ENCODE peak calls at places on chromosomes 13 and 19, in eight cellular contexts. One of them, this sample, is unnamed.
A peak's percentile ranks its signal among the peaks of the same experiment; 100 is the strongest.

GRCh38 chr13:32905063-32905863 is 111.0 kb upstream of the KL start:
- DNase-seq in keratinocyte: no peak
- DNase-seq in stomach: no peak
- DNase-seq in PC-3: peak; percentile 20
- DNase-seq in body of pancreas: no peak
- DNase-seq in fibroblast of mammary gland: no peak
- DNase-seq in IMR-90: peak; percentile 3
- DNase-seq in dorsolateral prefrontal cortex: no peak
- DNase-seq in this sample: no peak

GRCh38 chr19:47391510-47392223 is 27.7 kb downstream of the MEIS3 start:
- DNase-seq in body of pancreas: peak; percentile 72
- DNase-seq in IMR-90: peak; percentile 66
- DNase-seq in keratinocyte: peak; percentile 5
- DNase-seq in dorsolateral prefrontal cortex: peak; percentile 81
- DNase-seq in stomach: peak; percentile 82
- DNase-seq in fibroblast of mammary gland: peak; percentile 72
- DNase-seq in PC-3: peak; percentile 72
- DNase-seq in this sample: peak; percentile 80

GRCh38 chr13:107216046-107216715 is 648.2 kb upstream of the ARGLU1 start:
- DNase-seq in PC-3: no peak
- DNase-seq in IMR-90: no peak
- DNase-seq in stomach: no peak
- DNase-seq in fibroblast of mammary gland: no peak
- DNase-seq in body of pancreas: no peak
- DNase-seq in keratinocyte: no peak
- DNase-seq in dorsolateral prefrontal cortex: no peak
- DNase-seq in this sample: no peak

GRCh38 chr13:51737609-51738008 is 66.4 kb downstream of the DHRS12 start:
- DNase-seq in PC-3: no peak
- DNase-seq in body of pancreas: no peak
- DNase-seq in dorsolateral prefrontal cortex: no peak
- DNase-seq in fibroblast of mammary gland: no peak
- DNase-seq in stomach: no peak
- DNase-seq in keratinocyte: no peak
- DNase-seq in IMR-90: no peak
- DNase-seq in this sample: no peak

GRCh38 chr19:41696402-41697197 is 8.5 kb upstream of the CEACAM7 start:
- DNase-seq in IMR-90: no peak
- DNase-seq in keratinocyte: no peak
- DNase-seq in fibroblast of mammary gland: no peak
- DNase-seq in stomach: peak; percentile 24
- DNase-seq in PC-3: peak; percentile 28
- DNase-seq in dorsolateral prefrontal cortex: no peak
- DNase-seq in body of pancreas: no peak
- DNase-seq in this sample: no peak

GRCh38 chr13:33235564-33235963 is 50.0 kb downstream of the STARD13 start:
- DNase-seq in dorsolateral prefrontal cortex: no peak
- DNase-seq in fibroblast of mammary gland: peak; percentile 51
- DNase-seq in PC-3: peak; percentile 49
- DNase-seq in IMR-90: no peak
- DNase-seq in keratinocyte: no peak
- DNase-seq in stomach: no peak
- DNase-seq in body of pancreas: no peak
- DNase-seq in this sample: peak; percentile 55

GRCh38 chr19:47421844-47422395 is 2.6 kb upstream of the MEIS3 start:
- DNase-seq in body of pancreas: no peak
- DNase-seq in keratinocyte: no peak
- DNase-seq in fibroblast of mammary gland: no peak
- DNase-seq in stomach: no peak
- DNase-seq in dorsolateral prefrontal cortex: no peak
- DNase-seq in PC-3: no peak
- DNase-seq in IMR-90: no peak
- DNase-seq in this sample: no peak

GRCh38 chr13:73672492-73672891 is 461.7 kb downstream of the KLF12 start:
- DNase-seq in dorsolateral prefrontal cortex: no peak
- DNase-seq in stomach: no peak
- DNase-seq in keratinocyte: no peak
- DNase-seq in PC-3: peak; percentile 75
- DNase-seq in body of pancreas: no peak
- DNase-seq in fibroblast of mammary gland: no peak
- DNase-seq in IMR-90: no peak
- DNase-seq in this sample: peak; percentile 36

GRCh38 chr19:43735957-43736356 is 18.8 kb downstream of the SMG9 start:
- DNase-seq in PC-3: no peak
- DNase-seq in body of pancreas: no peak
- DNase-seq in fibroblast of mammary gland: no peak
- DNase-seq in stomach: no peak
- DNase-seq in dorsolateral prefrontal cortex: no peak
- DNase-seq in IMR-90: peak; percentile 68
- DNase-seq in keratinocyte: no peak
- DNase-seq in this sample: no peak

GRCh38 chr19:1276620-1277007 is 1.3 kb downstream of the FAM174C start:
- DNase-seq in fibroblast of mammary gland: no peak
- DNase-seq in PC-3: no peak
- DNase-seq in IMR-90: no peak
- DNase-seq in keratinocyte: no peak
- DNase-seq in dorsolateral prefrontal cortex: no peak
- DNase-seq in stomach: no peak
- DNase-seq in body of pancreas: no peak
- DNase-seq in this sample: no peak

GRCh38 chr19:48419158-48419920 is 25.9 kb downstream of the GRIN2D start:
- DNase-seq in IMR-90: peak; percentile 42
- DNase-seq in stomach: peak; percentile 49
- DNase-seq in PC-3: peak; percentile 18
- DNase-seq in keratinocyte: no peak
- DNase-seq in body of pancreas: peak; percentile 39
- DNase-seq in fibroblast of mammary gland: peak; percentile 37
- DNase-seq in dorsolateral prefrontal cortex: peak; percentile 54
- DNase-seq in this sample: no peak

GRCh38 chr13:58893396-58893795 is 1261.9 kb downstream of the PCDH17 start:
- DNase-seq in IMR-90: no peak
- DNase-seq in dorsolateral prefrontal cortex: no peak
- DNase-seq in body of pancreas: no peak
- DNase-seq in fibroblast of mammary gland: no peak
- DNase-seq in PC-3: no peak
- DNase-seq in keratinocyte: no peak
- DNase-seq in stomach: no peak
- DNase-seq in this sample: no peak

GRCh38 chr13:29884671-29885424 is 34.4 kb upstream of the UBL3 start:
- DNase-seq in fibroblast of mammary gland: peak; percentile 16
- DNase-seq in PC-3: no peak
- DNase-seq in body of pancreas: no peak
- DNase-seq in keratinocyte: no peak
- DNase-seq in stomach: no peak
- DNase-seq in IMR-90: peak; percentile 22
- DNase-seq in dorsolateral prefrontal cortex: no peak
- DNase-seq in this sample: peak; percentile 37

GRCh38 chr19:49665301-49666119 is at the start of the genes BCL2L12 and IRF3:
- DNase-seq in PC-3: peak; percentile 100
- DNase-seq in fibroblast of mammary gland: peak; percentile 93
- DNase-seq in dorsolateral prefrontal cortex: peak; percentile 96
- DNase-seq in IMR-90: peak; percentile 93
- DNase-seq in keratinocyte: peak; percentile 80
- DNase-seq in stomach: peak; percentile 99
- DNase-seq in body of pancreas: peak; percentile 98
- DNase-seq in this sample: peak; percentile 97

GRCh38 chr13:47628666-47629065 is 372.4 kb downstream of the SUCLA2 start:
- DNase-seq in dorsolateral prefrontal cortex: no peak
- DNase-seq in fibroblast of mammary gland: peak; percentile 73
- DNase-seq in body of pancreas: no peak
- DNase-seq in IMR-90: peak; percentile 21
- DNase-seq in keratinocyte: no peak
- DNase-seq in PC-3: peak; percentile 68
- DNase-seq in stomach: no peak
- DNase-seq in this sample: peak; percentile 39

GRCh38 chr13:91722267-91722884 is 324.0 kb downstream of the GPC5 start:
- DNase-seq in stomach: no peak
- DNase-seq in IMR-90: peak; percentile 18
- DNase-seq in fibroblast of mammary gland: peak; percentile 17
- DNase-seq in dorsolateral prefrontal cortex: no peak
- DNase-seq in body of pancreas: no peak
- DNase-seq in PC-3: peak; percentile 41
- DNase-seq in keratinocyte: no peak
- DNase-seq in this sample: peak; percentile 32

GRCh38 chr13:51647067-51647466 is 62.8 kb downstream of the WDFY2 start:
- DNase-seq in IMR-90: no peak
- DNase-seq in body of pancreas: no peak
- DNase-seq in dorsolateral prefrontal cortex: no peak
- DNase-seq in fibroblast of mammary gland: no peak
- DNase-seq in PC-3: no peak
- DNase-seq in stomach: no peak
- DNase-seq in keratinocyte: no peak
- DNase-seq in this sample: no peak

DNA sequence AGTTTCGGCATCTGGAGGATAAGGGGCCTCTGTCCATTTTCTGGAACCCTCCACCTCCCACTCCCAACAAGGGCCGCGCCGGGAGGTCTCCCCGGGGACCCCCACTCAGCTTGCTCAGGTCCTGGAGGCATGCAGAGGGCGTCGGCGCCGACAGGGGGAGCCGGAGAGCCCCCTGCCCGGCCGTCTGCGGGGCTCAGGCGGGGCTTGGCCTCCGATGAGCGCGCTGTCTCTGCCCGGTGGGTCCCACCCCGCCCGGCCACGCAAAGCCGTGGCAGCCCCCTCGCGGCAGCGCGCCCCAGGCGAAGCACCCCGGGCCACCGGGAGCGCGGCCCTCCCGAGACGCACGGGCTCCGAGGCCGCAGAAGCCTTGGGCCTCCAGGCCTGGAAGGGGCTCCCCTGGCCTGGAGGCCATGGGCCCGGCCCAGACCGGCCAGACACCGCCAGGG is 149.7 kb upstream of the ZNF536 start:
- DNase-seq in body of pancreas: peak; percentile 35
- DNase-seq in PC-3: no peak
- DNase-seq in stomach: no peak
- DNase-seq in dorsolateral prefrontal cortex: no peak
- DNase-seq in keratinocyte: no peak
- DNase-seq in fibroblast of mammary gland: no peak
- DNase-seq in IMR-90: no peak
- DNase-seq in this sample: no peak
- H3K4me3 ChIP-seq in body of pancreas: no peak overlapping the region
- H3K4me3 ChIP-seq in PC-3: no peak overlapping the region
- H3K4me3 ChIP-seq in stomach: no peak overlapping the region
- H3K4me3 ChIP-seq in dorsolateral prefrontal cortex: no peak overlapping the region
- H3K4me3 ChIP-seq in keratinocyte: no peak overlapping the region
- H3K4me3 ChIP-seq in fibroblast of mammary gland: no peak overlapping the region
- H3K4me3 ChIP-seq in IMR-90: no peak overlapping the region
- H3K4me3 ChIP-seq in this sample: no peak overlapping the region

DNA sequence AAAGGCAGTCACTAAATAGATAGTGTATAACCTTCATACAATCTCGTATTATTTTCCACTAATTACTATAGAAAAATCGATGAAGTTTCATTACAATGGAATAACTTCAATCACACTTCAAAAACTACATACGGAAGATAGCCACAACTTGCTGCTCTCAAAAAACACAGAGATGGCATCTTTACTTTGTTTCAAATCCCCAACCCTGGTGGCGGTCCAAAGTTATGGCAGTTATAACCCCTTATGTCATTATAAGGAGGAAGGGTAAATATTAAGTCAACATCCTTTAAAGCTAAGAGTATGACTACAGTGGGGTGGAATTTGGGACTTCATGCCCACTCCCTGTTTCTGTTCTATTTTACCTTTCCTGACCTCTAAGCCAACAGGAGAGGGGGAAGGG is 146.5 kb downstream of the LACC1 start:
- DNase-seq in dorsolateral prefrontal cortex: no peak
- DNase-seq in IMR-90: no peak
- DNase-seq in stomach: no peak
- DNase-seq in PC-3: no peak
- DNase-seq in fibroblast of mammary gland: no peak
- DNase-seq in body of pancreas: no peak
- DNase-seq in keratinocyte: no peak
- DNase-seq in this sample: no peak
- TF ChIP-seq CTCF in dorsolateral prefrontal cortex: no peak
- TF ChIP-seq CTCF in IMR-90: no peak
- TF ChIP-seq CTCF in stomach: no peak
- TF ChIP-seq CTCF in PC-3: no peak
- TF ChIP-seq CTCF in fibroblast of mammary gland: no peak
- TF ChIP-seq CTCF in body of pancreas: no peak
- TF ChIP-seq CTCF in keratinocyte: no peak
- TF ChIP-seq CTCF in this sample: no peak

DNA sequence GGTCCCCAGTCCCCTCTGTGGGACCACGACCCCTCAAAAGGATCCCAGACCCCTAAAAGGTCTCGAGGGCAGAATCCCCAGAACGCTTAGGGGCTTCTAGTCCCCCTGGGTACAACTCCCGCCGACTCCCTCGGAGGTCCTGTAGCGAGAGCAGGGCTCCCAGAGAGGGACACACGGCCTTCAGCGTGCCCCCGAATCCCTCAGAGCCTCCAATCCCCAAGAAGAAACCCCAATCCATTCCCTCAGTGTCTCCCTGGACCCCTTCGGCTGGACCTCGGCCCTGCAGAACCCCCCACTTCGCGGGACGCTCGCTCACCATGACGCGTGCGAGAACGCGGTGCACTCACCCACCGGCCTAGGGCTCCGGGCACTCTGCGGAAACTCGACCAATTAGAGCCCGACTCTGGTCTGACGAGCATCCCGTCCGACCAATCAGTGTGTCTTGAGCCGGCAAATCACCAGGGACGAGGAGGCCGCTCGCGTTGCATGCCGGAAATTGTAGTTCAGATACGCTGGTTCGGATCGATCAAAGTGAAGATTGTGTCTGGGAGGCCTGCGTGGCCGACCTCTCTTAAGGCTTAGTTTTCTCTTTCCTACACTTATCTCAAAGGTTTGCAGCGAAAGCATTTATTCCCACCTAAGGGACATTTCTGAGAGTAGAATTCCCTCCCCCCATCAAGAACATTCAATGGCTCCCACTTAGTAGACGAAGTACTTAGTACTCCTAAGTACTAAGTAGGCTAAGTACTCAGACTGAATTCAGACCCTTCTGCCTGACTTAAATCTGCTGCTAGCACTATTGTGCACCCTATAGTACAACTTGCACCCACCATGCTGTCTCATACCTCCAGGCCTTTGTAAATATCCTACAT is at the start of gene TMEM161A:
- DNase-seq in stomach: peak; percentile 99
- DNase-seq in PC-3: peak; percentile 98
- DNase-seq in fibroblast of mammary gland: peak; percentile 99
- DNase-seq in IMR-90: peak; percentile 99
- DNase-seq in body of pancreas: peak; percentile 98
- DNase-seq in dorsolateral prefrontal cortex: peak; percentile 98
- DNase-seq in keratinocyte: peak; percentile 71
- DNase-seq in this sample: peak; percentile 99
- H3K4me3 ChIP-seq in stomach: peak within 1 kb of the TSS; percentile 60
- H3K4me3 ChIP-seq in PC-3: peak within 1 kb of the TSS; percentile 85
- H3K4me3 ChIP-seq in fibroblast of mammary gland: peak within 1 kb of the TSS; percentile 93
- H3K4me3 ChIP-seq in IMR-90: peak within 1 kb of the TSS; percentile 94
- H3K4me3 ChIP-seq in body of pancreas: peak within 1 kb of the TSS; percentile 31
- H3K4me3 ChIP-seq in dorsolateral prefrontal cortex: peak within 1 kb of the TSS; percentile 66
- H3K4me3 ChIP-seq in keratinocyte: peak within 1 kb of the TSS; percentile 83
- H3K4me3 ChIP-seq in this sample: peak within 1 kb of the TSS; percentile 96

DNA sequence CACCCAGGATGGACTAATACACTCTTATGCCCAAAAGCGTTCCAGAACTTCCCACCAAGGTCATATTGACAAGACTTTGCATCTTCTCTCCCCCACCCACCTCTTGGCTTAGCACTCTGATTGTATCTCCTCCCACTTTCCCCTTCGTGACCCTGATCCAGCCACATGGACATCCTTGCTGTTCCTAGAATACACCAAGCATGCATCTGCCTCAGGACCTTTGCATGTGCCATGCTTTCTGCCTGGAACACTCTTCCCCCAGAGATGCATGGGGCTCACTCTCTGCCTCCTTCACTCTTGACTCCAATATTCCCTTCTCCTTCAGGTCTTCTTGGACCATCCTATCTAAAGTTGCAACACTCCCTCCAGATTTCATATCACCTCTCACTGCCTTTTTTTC is 16.2 kb upstream of the LAIR1 start:
- DNase-seq in IMR-90: no peak
- DNase-seq in fibroblast of mammary gland: no peak
- DNase-seq in PC-3: no peak
- DNase-seq in dorsolateral prefrontal cortex: no peak
- DNase-seq in keratinocyte: no peak
- DNase-seq in body of pancreas: no peak
- DNase-seq in stomach: no peak
- DNase-seq in this sample: no peak
- TF ChIP-seq CTCF in IMR-90: no peak
- TF ChIP-seq CTCF in fibroblast of mammary gland: no peak
- TF ChIP-seq CTCF in PC-3: no peak
- TF ChIP-seq CTCF in dorsolateral prefrontal cortex: no peak
- TF ChIP-seq CTCF in keratinocyte: no peak
- TF ChIP-seq CTCF in body of pancreas: no peak
- TF ChIP-seq CTCF in stomach: no peak
- TF ChIP-seq CTCF in this sample: no peak

This sample was measured in fibroblast of the aortic adventitia.